ENCODE peak calls at places on chromosomes 16 and 17, in seven cellular contexts. E is hepatic stellate cell, D is OCI-LY7, G is substantia nigra, S is RPMI7951, B is NCI-H146, Z is DMS53. O is an unnamed sample.
A peak's percentile ranks its signal among the peaks of the same experiment; 100 is the strongest.

GRCh38 chr16:83882118-83882879 is 16.6 kb upstream of the MLYCD start:
- DNase-seq in G (no peak), B (no peak), D (no peak), S (no peak), Z (no peak), E (no peak), O (peak; percentile 27)

GRCh38 chr17:75109407-75110236 is at the start of gene ARMC7:
- DNase-seq in B (peak; percentile 88), D (peak; percentile 96), S (peak; percentile 75), E (peak; percentile 98), Z (peak; percentile 95), G (peak; percentile 80), O (peak; percentile 94)

GRCh38 chr17:82933911-82934310 is 94.1 kb upstream of the ZNF750 start:
- DNase-seq in B (no peak), D (no peak), E (no peak), Z (no peak), G (no peak), S (no peak), O (no peak)

GRCh38 chr16:79067600-79067999 is 532.9 kb downstream of the MAF start:
- DNase-seq in S (no peak), B (no peak), Z (no peak), D (no peak), E (no peak), G (no peak), O (no peak)

GRCh38 chr17:5705876-5706420 is 121.6 kb upstream of the NLRP1 start:
- DNase-seq in E (no peak), S (no peak), B (no peak), Z (no peak), G (no peak), D (no peak), O (no peak)

GRCh38 chr16:11448796-11449416 is 103.6 kb downstream of the RMI2 start:
- DNase-seq in Z (no peak), D (no peak), S (no peak), E (no peak), B (no peak), G (no peak), O (peak; percentile 43)

GRCh38 chr17:78993981-78994671 is 14.4 kb upstream of the LGALS3BP start:
- DNase-seq in D (no peak), B (no peak), G (no peak), S (no peak), E (no peak), Z (no peak), O (no peak)

GRCh38 chr16:70257391-70257790 is 5.7 kb upstream of the EXOSC6 start:
- DNase-seq in G (no peak), B (no peak), D (no peak), E (no peak), S (no peak), Z (no peak), O (no peak)

GRCh38 chr16:84861671-84862070 is 41.9 kb downstream of the CRISPLD2 start:
- DNase-seq in B (no peak), S (no peak), G (no peak), Z (no peak), E (no peak), D (no peak), O (no peak)

GRCh38 chr17:2241823-2242222 is 61.8 kb downstream of the SMG6 start:
- DNase-seq in E (no peak), Z (no peak), B (no peak), G (no peak), S (peak; percentile 66), D (no peak), O (no peak)

GRCh38 chr16:81181013-81181720 is 57.3 kb upstream of the BCO1 start:
- DNase-seq in B (peak; percentile 54), S (peak; percentile 99), Z (peak; percentile 62), D (no peak), G (no peak), E (peak; percentile 91), O (peak; percentile 17)

GRCh38 chr17:47719411-47720152 is 13.5 kb upstream of the TBX21 start:
- DNase-seq in D (no peak), G (no peak), Z (peak; percentile 27), E (peak; percentile 90), S (peak; percentile 73), B (no peak), O (no peak)

GRCh38 chr16:18852647-18853046 is 51.3 kb upstream of the ARL6IP1 start:
- DNase-seq in G (no peak), Z (no peak), D (no peak), E (no peak), S (no peak), B (no peak), O (no peak)

GRCh38 chr16:13957197-13958078 is 37.5 kb downstream of the ERCC4 start:
- DNase-seq in Z (peak; percentile 94), G (no peak), B (peak; percentile 93), S (peak; percentile 97), D (no peak), E (peak; percentile 57), O (peak; percentile 97)

GRCh38 chr16:21560462-21560861 is 38.9 kb upstream of the METTL9 start:
- DNase-seq in B (no peak), E (no peak), Z (no peak), G (no peak), D (no peak), S (no peak), O (no peak)

GRCh38 chr17:74760404-74761105 is 12.1 kb downstream of the NHERF1 start:
- DNase-seq in D (no peak), Z (no peak), E (no peak), B (no peak), S (no peak), G (peak; percentile 65), O (peak; percentile 22)

GRCh38 chr16:85029413-85029794 is 1.8 kb downstream of the KIAA0513 start:
- DNase-seq in Z (peak; percentile 52), D (no peak), E (peak; percentile 46), S (peak; percentile 83), G (no peak), B (no peak), O (peak; percentile 56)

GRCh38 chr17:43540821-43541674 is 5.1 kb downstream of the ETV4 start:
- DNase-seq in S (no peak), Z (no peak), D (no peak), B (no peak), E (peak; percentile 30), G (no peak), O (peak; percentile 81)

GRCh38 chr17:42405963-42406495 is 17.0 kb downstream of the CAVIN1 start:
- DNase-seq in S (peak; percentile 48), Z (peak; percentile 91), B (peak; percentile 60), D (peak; percentile 79), G (peak; percentile 75), E (peak; percentile 57), O (peak; percentile 86)

GRCh38 chr17:37492167-37492566 is 2.5 kb downstream of the DUSP14 start:
- DNase-seq in D (no peak), Z (no peak), S (no peak), B (no peak), E (no peak), G (no peak), O (peak; percentile 15)

GRCh38 chr16:79183571-79183970 is 417.0 kb downstream of the MAF start:
- DNase-seq in G (no peak), B (no peak), S (no peak), Z (no peak), E (no peak), D (no peak), O (no peak)

GRCh38 chr16:79601092-79601977 is 798 bp upstream of the MAF start:
- DNase-seq in S (peak; percentile 49), E (peak; percentile 38), Z (peak; percentile 67), G (no peak), B (peak; percentile 18), D (no peak), O (peak; percentile 45)

GRCh38 chr17:50110591-50111349 is 15.6 kb downstream of the PDK2 start:
- DNase-seq in E (peak; percentile 72), G (no peak), Z (no peak), B (no peak), D (no peak), S (no peak), O (no peak)

GRCh38 chr17:8806206-8807069 is 7.3 kb upstream of the MFSD6L start:
- DNase-seq in G (no peak), S (no peak), Z (no peak), B (no peak), E (no peak), D (no peak), O (no peak)

GRCh38 chr16:11916524-11917285 is 949 bp upstream of the GSPT1 start:
- DNase-seq in D (no peak), B (peak; percentile 85), G (no peak), E (no peak), Z (peak; percentile 91), S (peak; percentile 84), O (peak; percentile 67)

GRCh38 chr16:17416461-17417221 is 54.1 kb downstream of the XYLT1 start:
- DNase-seq in Z (peak; percentile 10), G (peak; percentile 33), D (peak; percentile 92), S (peak; percentile 77), B (no peak), E (peak; percentile 63), O (no peak)

GRCh38 chr17:46732133-46732532 is 86.4 kb downstream of the WNT3 start:
- DNase-seq in B (no peak), E (no peak), G (no peak), Z (no peak), S (no peak), D (no peak), O (no peak)

GRCh38 chr17:48470388-48471034 is 40.5 kb upstream of the SKAP1 start:
- DNase-seq in D (peak; percentile 83), E (no peak), S (peak; percentile 77), Z (peak; percentile 31), G (no peak), B (no peak), O (peak; percentile 44)

GRCh38 chr17:15398736-15399331 is 57.4 kb upstream of the TEKT3 start:
- DNase-seq in E (peak; percentile 68), D (no peak), Z (peak; percentile 3), G (peak; percentile 48), B (no peak), S (peak; percentile 83), O (no peak)

GRCh38 chr17:68674271-68674925 is 73.2 kb upstream of the FAM20A start:
- DNase-seq in Z (no peak), G (no peak), B (no peak), D (no peak), E (no peak), S (no peak), O (no peak)

GRCh38 chr17:30954046-30954805 is 16.6 kb upstream of the RNF135 start:
- DNase-seq in B (no peak), D (no peak), G (no peak), Z (no peak), S (no peak), E (peak; percentile 74), O (no peak)

GRCh38 chr17:12789075-12789975 is at the start of gene ARHGAP44:
- DNase-seq in B (peak; percentile 55), G (peak; percentile 42), S (peak; percentile 27), E (peak; percentile 78), Z (no peak), D (peak; percentile 72), O (peak; percentile 55)

GRCh38 chr16:80759419-80760162 is 44.8 kb downstream of the CDYL2 start:
- DNase-seq in G (no peak), D (no peak), Z (peak; percentile 36), B (no peak), E (no peak), S (no peak), O (no peak)

GRCh38 chr17:17749921-17750320 is 68.7 kb downstream of the RAI1 start:
- DNase-seq in B (peak; percentile 19), Z (peak; percentile 51), G (peak; percentile 69), S (peak; percentile 17), E (peak; percentile 70), D (peak; percentile 86), O (peak; percentile 38)